ENCODE peak calls at places on chromosomes 1 and 21, in six cellular contexts. K is SJCRH30, I is heart right ventricle, C is heart left ventricle, T is IMR-90, F is transverse colon. Z is an unnamed sample.

GRCh38 chr1:9691108-9691445 is 39.5 kb downstream of the PIK3CD start:
- DNase-seq in F (no peak), K (no peak), C (no peak), T (peak; percentile 41), I (no peak), Z (peak; percentile 85)

GRCh38 chr1:246390855-246391254 is 116.2 kb downstream of the SMYD3 start:
- DNase-seq in C (no peak), F (no peak), K (no peak), I (no peak), T (no peak), Z (no peak)

GRCh38 chr1:183070234-183070922 is 47.2 kb downstream of the LAMC1 start:
- DNase-seq in K (no peak), C (no peak), F (no peak), T (no peak), I (no peak), Z (no peak)

GRCh38 chr1:154166207-154166606 is 11.3 kb upstream of the NUP210L start:
- DNase-seq in I (no peak), T (no peak), F (no peak), K (no peak), C (no peak), Z (no peak)

GRCh38 chr21:43825936-43826622 is 36.7 kb downstream of the RRP1 start:
- DNase-seq in F (no peak), I (no peak), T (no peak), K (peak; percentile 39), C (peak; percentile 52), Z (peak; percentile 73)

GRCh38 chr1:58848818-58849411 is 65.1 kb upstream of the JUN start:
- DNase-seq in I (peak; percentile 52), F (peak; percentile 25), K (peak; percentile 80), C (peak; percentile 77), T (peak; percentile 98), Z (peak; percentile 72)

GRCh38 chr1:3690282-3691065 is 38.2 kb downstream of the TP73 start:
- DNase-seq in C (no peak), K (no peak), T (no peak), I (no peak), F (no peak), Z (no peak)

GRCh38 chr1:105137543-105138444 is 1388.1 kb downstream of the AMY1C start:
- DNase-seq in C (peak; percentile 57), I (no peak), K (peak; percentile 11), T (no peak), F (no peak), Z (no peak)

GRCh38 chr21:25324666-25325065 is 282.6 kb downstream of the MRPL39 start:
- DNase-seq in K (no peak), T (no peak), F (no peak), C (no peak), I (no peak), Z (no peak)

GRCh38 chr1:107529511-107530149 is 388.8 kb downstream of the NTNG1 start:
- DNase-seq in C (no peak), K (peak; percentile 22), F (peak; percentile 19), T (peak; percentile 35), I (no peak), Z (peak; percentile 69)

GRCh38 chr1:179143332-179143731 is 61.5 kb downstream of the TOR3A start:
- DNase-seq in C (no peak), F (no peak), T (peak; percentile 96), I (no peak), K (no peak), Z (peak; percentile 73)

GRCh38 chr1:41072051-41072450 is 50.5 kb upstream of the SLFNL1 start:
- DNase-seq in F (no peak), T (peak; percentile 61), I (no peak), C (no peak), K (no peak), Z (peak; percentile 9)
- H3K27ac ChIP-seq in F (no peak overlapping the region), T (no peak overlapping the region), I (no peak overlapping the region), C (no peak overlapping the region), K (no peak overlapping the region), Z (no peak overlapping the region)

GRCh38 chr1:30731109-30731805 is 7.9 kb upstream of the MATN1 start:
- DNase-seq in I (no peak), C (no peak), T (no peak), F (no peak), K (no peak), Z (no peak)

GRCh38 chr1:30728340-30728739 is 5.0 kb upstream of the MATN1 start:
- DNase-seq in I (no peak), T (no peak), C (no peak), K (no peak), F (no peak), Z (peak; percentile 42)

GRCh38 chr1:30730351-30731108 is 7.1 kb upstream of the MATN1 start:
- DNase-seq in K (peak; percentile 81), C (no peak), I (no peak), T (no peak), F (no peak), Z (peak; percentile 55)

GRCh38 chr1:30728832-30729638 is 5.7 kb upstream of the MATN1 start:
- DNase-seq in I (no peak), C (no peak), F (no peak), T (no peak), K (no peak), Z (peak; percentile 58)

GRCh38 chr1:30729906-30730305 is 6.5 kb upstream of the MATN1 start:
- DNase-seq in I (no peak), K (peak; percentile 70), F (no peak), C (no peak), T (no peak), Z (peak; percentile 23)
- H3K4me1 ChIP-seq in I (no peaks in the 10 kb centered on the region), K (peaks cover 58% of the 10 kb centered on the region), F (no peaks in the 10 kb centered on the region), C (no peaks in the 10 kb centered on the region), T (peaks cover 10% of the 10 kb centered on the region), Z (no peaks in the 10 kb centered on the region)

GRCh38 chr1:228087771-228088251 is 5.3 kb downstream of the ARF1 start:
- DNase-seq in K (no peak), I (no peak), F (peak; percentile 9), T (peak; percentile 65), C (peak; percentile 69), Z (peak; percentile 93)
- H3K27ac ChIP-seq in K (no peak overlapping the region), I (peak overlapping the region; percentile 58), F (peak overlapping the region; percentile 26), T (peak overlapping the region; percentile 41), C (peak overlapping the region; percentile 5), Z (peak overlapping the region; percentile 91)

GRCh38 chr21:32137266-32137665 is 141.6 kb downstream of the MIS18A start:
- DNase-seq in F (no peak), I (no peak), C (no peak), T (no peak), K (peak; percentile 23), Z (no peak)

GRCh38 chr21:32136546-32136945 is 142.3 kb downstream of the MIS18A start:
- DNase-seq in T (no peak), I (no peak), F (no peak), C (no peak), K (no peak), Z (no peak)

GRCh38 chr21:32132911-32133310 is 145.9 kb downstream of the MIS18A start:
- DNase-seq in K (no peak), I (no peak), C (no peak), T (no peak), F (no peak), Z (no peak)

GRCh38 chr21:32134441-32135159 is 144.2 kb downstream of the MIS18A start:
- DNase-seq in C (no peak), K (peak; percentile 27), T (no peak), F (no peak), I (no peak), Z (no peak)

DNA sequence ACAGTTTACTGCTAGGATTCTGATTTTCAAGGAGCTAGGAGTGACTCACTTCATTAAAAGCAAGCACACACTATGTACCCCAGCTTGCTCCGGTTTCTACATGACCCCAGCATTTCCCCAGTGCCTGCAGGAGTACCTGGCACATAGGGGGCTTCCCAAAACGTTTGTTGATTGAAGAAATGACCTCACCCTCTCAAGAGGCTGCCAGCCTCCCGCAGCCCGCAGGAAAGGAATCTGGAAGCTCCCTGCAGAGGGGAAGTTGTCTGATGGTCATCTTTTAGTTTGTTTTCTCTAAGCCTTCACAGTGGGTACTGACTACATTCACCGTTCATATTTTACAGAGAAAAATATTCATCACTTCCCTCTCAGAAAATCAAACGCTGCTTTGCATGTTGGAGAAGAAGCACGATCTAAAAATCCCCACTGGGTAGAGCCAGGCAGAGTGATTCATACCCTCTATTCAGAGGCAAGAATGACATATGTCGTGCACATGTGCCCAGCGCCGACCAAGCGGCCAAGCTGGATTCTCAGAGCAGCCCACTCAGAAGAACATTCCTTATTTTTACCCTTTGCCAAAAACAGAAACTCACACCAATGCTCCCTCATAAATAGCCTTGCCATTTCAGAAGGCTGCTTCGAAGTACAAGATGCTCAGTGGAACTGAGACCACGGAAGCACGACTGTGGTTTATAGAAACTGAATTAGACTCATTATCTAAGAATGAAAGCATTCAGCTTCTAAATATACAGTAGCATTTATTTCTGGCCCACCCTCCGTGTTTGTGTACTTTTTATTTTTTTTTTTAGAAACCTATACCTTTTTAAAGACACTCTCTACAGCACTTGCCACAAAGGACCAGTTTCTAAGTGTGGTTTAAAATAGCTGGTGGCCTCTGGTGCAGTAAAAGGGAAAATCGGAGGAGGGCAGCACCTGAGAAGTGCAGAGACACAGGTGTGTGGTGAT is 143.2 kb downstream of the MIS18A start:
- DNase-seq in F (no peak), I (no peak), C (no peak), K (no peak), T (peak; percentile 1), Z (peak; percentile 30)
- H3K4me1 ChIP-seq in F (no peaks in the 10 kb centered on the region), I (peaks cover 26% of the 10 kb centered on the region), C (peaks cover 7% of the 10 kb centered on the region), K (peaks cover 9% of the 10 kb centered on the region), T (peaks cover 2% of the 10 kb centered on the region), Z (no peaks in the 10 kb centered on the region)

GRCh38 chr1:234887026-234887910 is 241.4 kb downstream of the TOMM20 start:
- DNase-seq in C (no peak), I (peak; percentile 70), K (no peak), F (no peak), T (peak; percentile 36), Z (no peak)
- H3K27ac ChIP-seq in C (peak overlapping the region; percentile 97), I (peak overlapping the region; percentile 90), K (no peak overlapping the region), F (peak overlapping the region; percentile 44), T (no peak overlapping the region), Z (peak overlapping the region; percentile 31)

GRCh38 chr1:109529895-109530456 is 9.7 kb upstream of the GPR61 start:
- DNase-seq in C (no peak), F (no peak), T (no peak), K (peak; percentile 98), I (no peak), Z (peak; percentile 34)

GRCh38 chr1:109531205-109531779 is 8.4 kb upstream of the GPR61 start:
- DNase-seq in I (no peak), F (no peak), T (no peak), K (peak; percentile 64), C (no peak), Z (no peak)

GRCh38 chr1:109531826-109532364 is 7.8 kb upstream of the GPR61 start:
- DNase-seq in I (no peak), F (no peak), K (peak; percentile 71), C (no peak), T (no peak), Z (peak; percentile 25)

GRCh38 chr1:109532365-109533136 is 7.1 kb upstream of the GPR61 start:
- DNase-seq in F (peak; percentile 89), T (peak; percentile 68), K (peak; percentile 92), I (peak; percentile 86), C (peak; percentile 91), Z (peak; percentile 92)

GRCh38 chr1:109530457-109531204 is 9.0 kb upstream of the GPR61 start:
- DNase-seq in C (no peak), I (no peak), F (no peak), K (peak; percentile 98), T (no peak), Z (no peak)
- H3K4me1 ChIP-seq in C (peaks cover 29% of the 10 kb centered on the region), I (peaks cover 44% of the 10 kb centered on the region), F (peaks cover 15% of the 10 kb centered on the region), K (peaks cover 50% of the 10 kb centered on the region), T (peaks cover 7% of the 10 kb centered on the region), Z (peaks cover 10% of the 10 kb centered on the region)

DNA sequence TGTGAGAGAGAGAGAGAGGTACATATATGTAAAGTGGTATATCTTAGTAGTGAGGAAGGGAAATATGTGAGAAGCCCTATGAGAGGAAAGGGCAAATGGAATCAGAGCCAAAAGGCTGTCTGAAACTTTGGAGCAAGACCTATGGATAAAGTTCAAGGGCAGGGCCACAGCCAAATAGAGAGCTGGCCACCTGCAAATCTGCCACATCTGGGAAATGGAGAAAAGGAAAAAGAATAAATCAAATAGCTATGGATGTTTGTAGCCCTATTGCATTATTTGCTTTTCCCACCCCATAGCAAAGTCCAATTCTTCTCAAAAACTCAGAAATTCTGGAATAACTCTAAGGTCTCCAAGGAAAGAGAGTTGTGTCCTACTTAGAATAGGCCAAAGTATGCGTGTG is 4.0 kb upstream of the HLX start:
- DNase-seq in K (no peak), T (no peak), I (no peak), C (no peak), F (no peak), Z (no peak)
- H3K27ac ChIP-seq in K (no peak overlapping the region), T (no peak overlapping the region), I (no peak overlapping the region), C (no peak overlapping the region), F (no peak overlapping the region), Z (no peak overlapping the region)

Z was measured in osteoblast.